ENCODE peak calls at places on chromosomes 16 and 17, in six cellular contexts. K is HL-60, S is NCI-H1105, Q is NCI-H1436, Y is stromal cell of bone marrow, C is GM03348. F is an unnamed sample.

GRCh38 chr16:66872524-66872923 is 7.8 kb upstream of the PDP2 start:
- DNase-seq in K (no peak), S (no peak), Y (no peak), C (no peak), Q (no peak), F (no peak)

GRCh38 chr17:68775338-68775737 is 174.2 kb upstream of the FAM20A start:
- DNase-seq in Q (no peak), C (no peak), Y (peak), S (no peak), K (no peak), F (no peak)

GRCh38 chr17:55348749-55349354 is 72.8 kb downstream of the MMD start:
- DNase-seq in Q (peak), S (peak), Y (peak), C (peak), K (no peak), F (no peak)

GRCh38 chr17:14755002-14755401 is 454.1 kb downstream of the HS3ST3B1 start:
- DNase-seq in K (no peak), Y (no peak), S (no peak), Q (no peak), C (no peak), F (no peak)

GRCh38 chr17:78359936-78360370 is at the start of gene SOCS3:
- DNase-seq in S (peak), K (peak), C (peak), Q (peak), Y (peak), F (peak)

GRCh38 chr17:8109669-8110455 is 8.5 kb downstream of the ALOXE3 start:
- DNase-seq in K (no peak), C (peak), S (peak), Q (peak), Y (no peak), F (peak)

GRCh38 chr17:18110636-18111145 is 2.1 kb downstream of the MYO15A start:
- DNase-seq in Q (no peak), Y (no peak), K (no peak), C (no peak), S (no peak), F (no peak)

GRCh38 chr17:31877911-31878702 is 19.1 kb upstream of the COPRS start:
- DNase-seq in Q (no peak), S (no peak), Y (peak), K (no peak), C (no peak), F (no peak)

GRCh38 chr17:61786088-61786487 is 77.2 kb downstream of the BRIP1 start:
- DNase-seq in Q (no peak), C (no peak), S (no peak), Y (no peak), K (no peak), F (no peak)

GRCh38 chr16:80664798-80665197 is 124.0 kb downstream of the DYNLRB2 start:
- DNase-seq in Q (no peak), C (no peak), Y (no peak), K (no peak), S (no peak), F (no peak)

GRCh38 chr17:62801553-62801952 is 6.6 kb downstream of the MARCHF10 start:
- DNase-seq in Y (no peak), S (no peak), K (no peak), C (no peak), Q (peak), F (no peak)

GRCh38 chr17:21549107-21549687 is 143.1 kb upstream of the KCNJ18 start:
- DNase-seq in K (no peak), Q (no peak), Y (no peak), S (no peak), C (peak), F (no peak)

GRCh38 chr17:72104863-72105234 is 16.0 kb upstream of the SOX9 start:
- DNase-seq in C (no peak), S (no peak), Q (no peak), Y (no peak), K (no peak), F (no peak)

F was measured in GM06990.